ENCODE peak calls at places on chromosomes 5 and 9, in ten cellular contexts. One of them, this sample, is unnamed.

GRCh38 chr5:36576721-36577120 is 29.7 kb upstream of the SLC1A3 start:
- DNase-seq in CD8-positive, alpha-beta T cell: no peak
- DNase-seq in activated CD8-positive, alpha-beta T cell treated with anti-CD3 and anti-CD28 coated beads for 36 hours: no peak
- DNase-seq in BJ: no peak
- DNase-seq in pancreas: no peak
- DNase-seq in K562: no peak
- DNase-seq in heart left ventricle: no peak
- DNase-seq in coronary artery: no peak
- DNase-seq in stomach: no peak
- DNase-seq in choroid plexus epithelial cell: peak; percentile 26
- DNase-seq in this sample: no peak

GRCh38 chr9:35254237-35254636 is 92.4 kb downstream of the UNC13B start:
- DNase-seq in heart left ventricle: no peak
- DNase-seq in activated CD8-positive, alpha-beta T cell treated with anti-CD3 and anti-CD28 coated beads for 36 hours: no peak
- DNase-seq in choroid plexus epithelial cell: peak; percentile 45
- DNase-seq in CD8-positive, alpha-beta T cell: no peak
- DNase-seq in BJ: no peak
- DNase-seq in pancreas: no peak
- DNase-seq in K562: no peak
- DNase-seq in stomach: no peak
- DNase-seq in coronary artery: no peak
- DNase-seq in this sample: no peak

GRCh38 chr9:13568851-13569618 is 289.5 kb upstream of the MPDZ start:
- DNase-seq in coronary artery: no peak
- DNase-seq in K562: no peak
- DNase-seq in activated CD8-positive, alpha-beta T cell treated with anti-CD3 and anti-CD28 coated beads for 36 hours: no peak
- DNase-seq in heart left ventricle: no peak
- DNase-seq in CD8-positive, alpha-beta T cell: no peak
- DNase-seq in choroid plexus epithelial cell: no peak
- DNase-seq in pancreas: no peak
- DNase-seq in stomach: no peak
- DNase-seq in BJ: no peak
- DNase-seq in this sample: no peak

GRCh38 chr5:150153957-150154617 is 1.6 kb downstream of the PDGFRB start:
- DNase-seq in pancreas: no peak
- DNase-seq in CD8-positive, alpha-beta T cell: no peak
- DNase-seq in stomach: no peak
- DNase-seq in choroid plexus epithelial cell: peak; percentile 82
- DNase-seq in K562: no peak
- DNase-seq in activated CD8-positive, alpha-beta T cell treated with anti-CD3 and anti-CD28 coated beads for 36 hours: peak; percentile 20
- DNase-seq in heart left ventricle: no peak
- DNase-seq in coronary artery: no peak
- DNase-seq in BJ: no peak
- DNase-seq in this sample: no peak

GRCh38 chr5:140240987-140241706 is 61.8 kb downstream of the PFDN1 start:
- DNase-seq in BJ: peak; percentile 61
- DNase-seq in stomach: peak; percentile 89
- DNase-seq in CD8-positive, alpha-beta T cell: no peak
- DNase-seq in heart left ventricle: peak; percentile 92
- DNase-seq in activated CD8-positive, alpha-beta T cell treated with anti-CD3 and anti-CD28 coated beads for 36 hours: no peak
- DNase-seq in choroid plexus epithelial cell: peak; percentile 97
- DNase-seq in K562: peak; percentile 45
- DNase-seq in pancreas: peak; percentile 78
- DNase-seq in coronary artery: peak; percentile 90
- DNase-seq in this sample: no peak

GRCh38 chr9:98502976-98503325 is 205.8 kb downstream of the GABBR2 start:
- DNase-seq in coronary artery: peak; percentile 56
- DNase-seq in choroid plexus epithelial cell: peak; percentile 76
- DNase-seq in K562: no peak
- DNase-seq in heart left ventricle: no peak
- DNase-seq in stomach: no peak
- DNase-seq in BJ: no peak
- DNase-seq in activated CD8-positive, alpha-beta T cell treated with anti-CD3 and anti-CD28 coated beads for 36 hours: no peak
- DNase-seq in CD8-positive, alpha-beta T cell: no peak
- DNase-seq in pancreas: no peak
- DNase-seq in this sample: no peak

GRCh38 chr9:99749641-99750040 is 72.0 kb upstream of the NR4A3 start:
- DNase-seq in BJ: no peak
- DNase-seq in stomach: no peak
- DNase-seq in K562: no peak
- DNase-seq in CD8-positive, alpha-beta T cell: no peak
- DNase-seq in choroid plexus epithelial cell: no peak
- DNase-seq in heart left ventricle: no peak
- DNase-seq in pancreas: no peak
- DNase-seq in activated CD8-positive, alpha-beta T cell treated with anti-CD3 and anti-CD28 coated beads for 36 hours: no peak
- DNase-seq in coronary artery: no peak
- DNase-seq in this sample: no peak

GRCh38 chr5:76527685-76528161 is 95.5 kb downstream of the F2RL2 start:
- DNase-seq in activated CD8-positive, alpha-beta T cell treated with anti-CD3 and anti-CD28 coated beads for 36 hours: no peak
- DNase-seq in coronary artery: no peak
- DNase-seq in BJ: no peak
- DNase-seq in choroid plexus epithelial cell: peak; percentile 42
- DNase-seq in stomach: no peak
- DNase-seq in CD8-positive, alpha-beta T cell: no peak
- DNase-seq in heart left ventricle: no peak
- DNase-seq in K562: no peak
- DNase-seq in pancreas: no peak
- DNase-seq in this sample: no peak

GRCh38 chr5:141695627-141696180 is 13.7 kb upstream of the ARAP3 start:
- DNase-seq in choroid plexus epithelial cell: no peak
- DNase-seq in coronary artery: no peak
- DNase-seq in heart left ventricle: peak; percentile 59
- DNase-seq in pancreas: no peak
- DNase-seq in activated CD8-positive, alpha-beta T cell treated with anti-CD3 and anti-CD28 coated beads for 36 hours: no peak
- DNase-seq in K562: no peak
- DNase-seq in stomach: peak; percentile 48
- DNase-seq in CD8-positive, alpha-beta T cell: no peak
- DNase-seq in BJ: no peak
- DNase-seq in this sample: no peak

GRCh38 chr5:112293587-112293986 is 125.5 kb downstream of the EPB41L4A start:
- DNase-seq in BJ: no peak
- DNase-seq in CD8-positive, alpha-beta T cell: no peak
- DNase-seq in activated CD8-positive, alpha-beta T cell treated with anti-CD3 and anti-CD28 coated beads for 36 hours: no peak
- DNase-seq in K562: no peak
- DNase-seq in choroid plexus epithelial cell: no peak
- DNase-seq in stomach: no peak
- DNase-seq in pancreas: no peak
- DNase-seq in coronary artery: no peak
- DNase-seq in heart left ventricle: no peak
- DNase-seq in this sample: no peak

GRCh38 chr5:171445910-171446516 is 26.6 kb downstream of the FGF18 start:
- DNase-seq in BJ: no peak
- DNase-seq in choroid plexus epithelial cell: peak; percentile 90
- DNase-seq in coronary artery: no peak
- DNase-seq in heart left ventricle: peak; percentile 76
- DNase-seq in CD8-positive, alpha-beta T cell: no peak
- DNase-seq in activated CD8-positive, alpha-beta T cell treated with anti-CD3 and anti-CD28 coated beads for 36 hours: no peak
- DNase-seq in K562: no peak
- DNase-seq in pancreas: no peak
- DNase-seq in stomach: no peak
- DNase-seq in this sample: no peak

GRCh38 chr9:35820076-35820475 is 5.2 kb upstream of the HINT2 start:
- DNase-seq in coronary artery: no peak
- DNase-seq in BJ: no peak
- DNase-seq in pancreas: no peak
- DNase-seq in K562: no peak
- DNase-seq in CD8-positive, alpha-beta T cell: no peak
- DNase-seq in heart left ventricle: no peak
- DNase-seq in activated CD8-positive, alpha-beta T cell treated with anti-CD3 and anti-CD28 coated beads for 36 hours: no peak
- DNase-seq in stomach: no peak
- DNase-seq in choroid plexus epithelial cell: peak; percentile 78
- DNase-seq in this sample: no peak

GRCh38 chr5:124512236-124512635 is 234.2 kb downstream of the ZNF608 start:
- DNase-seq in heart left ventricle: peak; percentile 29
- DNase-seq in coronary artery: no peak
- DNase-seq in K562: no peak
- DNase-seq in choroid plexus epithelial cell: no peak
- DNase-seq in BJ: no peak
- DNase-seq in activated CD8-positive, alpha-beta T cell treated with anti-CD3 and anti-CD28 coated beads for 36 hours: no peak
- DNase-seq in CD8-positive, alpha-beta T cell: no peak
- DNase-seq in stomach: no peak
- DNase-seq in pancreas: no peak
- DNase-seq in this sample: no peak

GRCh38 chr9:114310471-114311450 is 12.1 kb upstream of the ORM1 start:
- DNase-seq in K562: no peak
- DNase-seq in pancreas: peak; percentile 35
- DNase-seq in choroid plexus epithelial cell: no peak
- DNase-seq in coronary artery: peak; percentile 46
- DNase-seq in activated CD8-positive, alpha-beta T cell treated with anti-CD3 and anti-CD28 coated beads for 36 hours: no peak
- DNase-seq in BJ: no peak
- DNase-seq in CD8-positive, alpha-beta T cell: no peak
- DNase-seq in stomach: peak; percentile 20
- DNase-seq in heart left ventricle: no peak
- DNase-seq in this sample: no peak
- TF ChIP-seq CTCF in K562: no peak
- TF ChIP-seq CTCF in pancreas: no peak
- TF ChIP-seq CTCF in choroid plexus epithelial cell: no peak
- TF ChIP-seq CTCF in coronary artery: no peak
- TF ChIP-seq CTCF in activated CD8-positive, alpha-beta T cell treated with anti-CD3 and anti-CD28 coated beads for 36 hours: no peak
- TF ChIP-seq CTCF in BJ: no peak
- TF ChIP-seq CTCF in CD8-positive, alpha-beta T cell: no peak
- TF ChIP-seq CTCF in stomach: no peak
- TF ChIP-seq CTCF in heart left ventricle: no peak
- TF ChIP-seq CTCF in this sample: no peak

GRCh38 chr5:34905564-34905963 is 9.7 kb downstream of the RAD1 start:
- DNase-seq in BJ: no peak
- DNase-seq in choroid plexus epithelial cell: peak; percentile 51
- DNase-seq in coronary artery: no peak
- DNase-seq in stomach: no peak
- DNase-seq in heart left ventricle: no peak
- DNase-seq in activated CD8-positive, alpha-beta T cell treated with anti-CD3 and anti-CD28 coated beads for 36 hours: no peak
- DNase-seq in CD8-positive, alpha-beta T cell: no peak
- DNase-seq in pancreas: no peak
- DNase-seq in K562: peak; percentile 34
- DNase-seq in this sample: no peak
- TF ChIP-seq CTCF in BJ: peak; percentile 54
- TF ChIP-seq CTCF in choroid plexus epithelial cell: peak; percentile 69
- TF ChIP-seq CTCF in coronary artery: no peak
- TF ChIP-seq CTCF in stomach: no peak
- TF ChIP-seq CTCF in heart left ventricle: peak; percentile 32
- TF ChIP-seq CTCF in activated CD8-positive, alpha-beta T cell treated with anti-CD3 and anti-CD28 coated beads for 36 hours: no peak
- TF ChIP-seq CTCF in CD8-positive, alpha-beta T cell: no peak
- TF ChIP-seq CTCF in pancreas: no peak
- TF ChIP-seq CTCF in K562: peak; percentile 73
- TF ChIP-seq CTCF in this sample: peak; percentile 15

GRCh38 chr9:91436841-91437240 is 13.2 kb upstream of the NFIL3 start:
- DNase-seq in heart left ventricle: no peak
- DNase-seq in pancreas: no peak
- DNase-seq in K562: no peak
- DNase-seq in activated CD8-positive, alpha-beta T cell treated with anti-CD3 and anti-CD28 coated beads for 36 hours: no peak
- DNase-seq in stomach: no peak
- DNase-seq in coronary artery: no peak
- DNase-seq in choroid plexus epithelial cell: no peak
- DNase-seq in BJ: no peak
- DNase-seq in CD8-positive, alpha-beta T cell: no peak
- DNase-seq in this sample: no peak

GRCh38 chr9:91428927-91429351 is 5.3 kb upstream of the NFIL3 start:
- DNase-seq in BJ: no peak
- DNase-seq in activated CD8-positive, alpha-beta T cell treated with anti-CD3 and anti-CD28 coated beads for 36 hours: no peak
- DNase-seq in choroid plexus epithelial cell: peak; percentile 93
- DNase-seq in heart left ventricle: no peak
- DNase-seq in pancreas: no peak
- DNase-seq in coronary artery: no peak
- DNase-seq in CD8-positive, alpha-beta T cell: no peak
- DNase-seq in K562: no peak
- DNase-seq in stomach: no peak
- DNase-seq in this sample: no peak

GRCh38 chr9:91431485-91431884 is 7.9 kb upstream of the NFIL3 start:
- DNase-seq in coronary artery: no peak
- DNase-seq in K562: no peak
- DNase-seq in CD8-positive, alpha-beta T cell: no peak
- DNase-seq in BJ: no peak
- DNase-seq in heart left ventricle: no peak
- DNase-seq in pancreas: no peak
- DNase-seq in activated CD8-positive, alpha-beta T cell treated with anti-CD3 and anti-CD28 coated beads for 36 hours: no peak
- DNase-seq in choroid plexus epithelial cell: no peak
- DNase-seq in stomach: no peak
- DNase-seq in this sample: no peak

GRCh38 chr9:91429501-91429900 is 5.9 kb upstream of the NFIL3 start:
- DNase-seq in BJ: no peak
- DNase-seq in CD8-positive, alpha-beta T cell: no peak
- DNase-seq in coronary artery: no peak
- DNase-seq in choroid plexus epithelial cell: no peak
- DNase-seq in stomach: no peak
- DNase-seq in K562: no peak
- DNase-seq in heart left ventricle: no peak
- DNase-seq in pancreas: no peak
- DNase-seq in activated CD8-positive, alpha-beta T cell treated with anti-CD3 and anti-CD28 coated beads for 36 hours: no peak
- DNase-seq in this sample: no peak

DNA sequence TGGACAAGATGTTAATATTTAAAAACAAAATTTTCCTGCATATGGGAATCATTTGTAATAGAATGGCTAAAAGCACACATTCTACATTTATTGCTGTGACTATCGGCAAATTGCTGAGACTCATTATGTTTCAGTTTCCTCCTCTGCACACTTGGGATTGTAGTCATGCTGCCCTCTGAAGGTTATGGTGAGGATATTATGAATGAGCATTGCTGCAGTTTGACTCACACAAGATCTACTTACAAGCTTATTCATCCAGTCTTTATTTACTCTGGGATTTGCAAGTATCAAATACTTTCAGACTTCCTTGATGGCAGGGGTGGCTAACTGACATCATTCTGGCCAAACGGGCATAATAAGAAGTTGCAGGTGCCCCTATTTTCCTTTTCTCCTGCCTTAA is 9.5 kb upstream of the NFIL3 start:
- DNase-seq in K562: no peak
- DNase-seq in CD8-positive, alpha-beta T cell: no peak
- DNase-seq in choroid plexus epithelial cell: peak; percentile 96
- DNase-seq in BJ: peak; percentile 83
- DNase-seq in pancreas: no peak
- DNase-seq in heart left ventricle: no peak
- DNase-seq in coronary artery: no peak
- DNase-seq in stomach: no peak
- DNase-seq in activated CD8-positive, alpha-beta T cell treated with anti-CD3 and anti-CD28 coated beads for 36 hours: peak; percentile 26
- DNase-seq in this sample: peak; percentile 36
- TF ChIP-seq CTCF in K562: peak; percentile 53
- TF ChIP-seq CTCF in CD8-positive, alpha-beta T cell: peak; percentile 25
- TF ChIP-seq CTCF in choroid plexus epithelial cell: peak; percentile 69
- TF ChIP-seq CTCF in BJ: peak; percentile 61
- TF ChIP-seq CTCF in pancreas: peak; percentile 24
- TF ChIP-seq CTCF in heart left ventricle: peak; percentile 65
- TF ChIP-seq CTCF in coronary artery: peak; percentile 29
- TF ChIP-seq CTCF in stomach: peak; percentile 34
- TF ChIP-seq CTCF in activated CD8-positive, alpha-beta T cell treated with anti-CD3 and anti-CD28 coated beads for 36 hours: peak; percentile 40
- TF ChIP-seq CTCF in this sample: peak; percentile 45

DNA sequence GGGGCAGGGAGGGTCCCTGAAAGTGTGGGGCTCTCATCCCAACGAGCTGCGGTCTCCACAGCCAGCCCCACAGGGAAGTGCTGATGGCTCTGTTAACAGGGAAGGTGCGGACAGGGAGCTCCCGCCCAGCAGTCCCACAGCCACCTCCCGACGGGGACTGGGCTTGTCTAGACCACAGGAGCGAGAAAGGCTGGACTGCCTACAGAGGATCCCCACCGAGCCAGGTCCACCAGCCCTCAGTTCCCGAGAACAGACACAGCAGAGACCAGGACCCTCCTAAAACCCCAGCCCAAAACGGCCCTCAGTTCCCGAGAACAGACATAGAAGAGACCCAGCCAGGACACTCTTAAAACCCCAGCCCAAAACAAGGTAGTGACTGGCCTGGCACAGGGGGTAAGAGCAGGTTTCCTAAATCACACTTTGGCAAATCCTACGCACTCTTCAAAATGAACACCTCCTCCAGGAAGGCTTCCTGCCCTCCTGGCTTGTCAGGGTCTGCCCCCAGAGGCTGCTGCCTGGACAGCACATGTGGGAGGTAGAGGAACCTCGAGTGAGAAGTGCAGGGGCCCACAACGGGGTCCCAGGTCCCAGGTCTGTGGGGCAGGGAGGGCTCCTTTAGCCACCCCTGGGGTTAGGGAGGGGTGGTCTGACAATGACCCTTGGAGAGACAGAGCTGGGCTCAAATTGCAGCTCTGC is 86.1 kb upstream of the SARDH start:
- DNase-seq in stomach: no peak
- DNase-seq in pancreas: no peak
- DNase-seq in K562: no peak
- DNase-seq in heart left ventricle: no peak
- DNase-seq in BJ: no peak
- DNase-seq in choroid plexus epithelial cell: no peak
- DNase-seq in CD8-positive, alpha-beta T cell: no peak
- DNase-seq in activated CD8-positive, alpha-beta T cell treated with anti-CD3 and anti-CD28 coated beads for 36 hours: no peak
- DNase-seq in coronary artery: no peak
- DNase-seq in this sample: no peak
- TF ChIP-seq CTCF in stomach: no peak
- TF ChIP-seq CTCF in pancreas: no peak
- TF ChIP-seq CTCF in K562: no peak
- TF ChIP-seq CTCF in heart left ventricle: no peak
- TF ChIP-seq CTCF in BJ: no peak
- TF ChIP-seq CTCF in choroid plexus epithelial cell: no peak
- TF ChIP-seq CTCF in CD8-positive, alpha-beta T cell: no peak
- TF ChIP-seq CTCF in activated CD8-positive, alpha-beta T cell treated with anti-CD3 and anti-CD28 coated beads for 36 hours: no peak
- TF ChIP-seq CTCF in coronary artery: no peak
- TF ChIP-seq CTCF in this sample: peak; percentile 4

This sample was measured in GM10248.